ENCODE peak calls at places on chromosomes 1 and 21, in ten cellular contexts. O is CD8-positive, alpha-beta memory T cell; S is OCI-LY7; M is fibroblast of lung; P is IMR-90; E is Peyer's patch; F is cardiac muscle cell; H is adrenal gland; J is endodermal cell; W is endothelial cell of umbilical vein. L is an unnamed sample.

GRCh38 chr1:164783778-164784555 is 225.0 kb downstream of the PBX1 start:
- DNase-seq in F (no peak), W (no peak), E (no peak), P (no peak), J (no peak), M (no peak), S (no peak), H (no peak), O (no peak), L (no peak)

GRCh38 chr1:209929751-209930150 is 8.3 kb upstream of the SYT14 start:
- DNase-seq in E (no peak), W (peak; percentile 0), H (no peak), P (no peak), F (no peak), M (peak; percentile 39), J (no peak), S (no peak), O (no peak), L (no peak)

GRCh38 chr1:84847253-84848247 is 45.5 kb downstream of the LPAR3 start:
- DNase-seq in H (peak; percentile 45), J (no peak), P (peak; percentile 96), O (no peak), W (peak; percentile 80), F (peak; percentile 78), E (no peak), S (no peak), M (peak; percentile 98), L (peak; percentile 20)

GRCh38 chr1:241627453-241628329 is 12.5 kb downstream of the CHML start:
- DNase-seq in M (peak; percentile 81), O (no peak), P (peak; percentile 86), F (peak; percentile 52), H (peak; percentile 39), S (peak; percentile 81), E (no peak), W (peak; percentile 72), J (no peak), L (peak; percentile 64)

GRCh38 chr1:186059311-186059710 is 315.7 kb downstream of the TPR start:
- DNase-seq in P (peak; percentile 28), S (no peak), W (no peak), H (no peak), E (no peak), F (no peak), J (no peak), O (no peak), M (peak; percentile 13), L (no peak)

GRCh38 chr21:26842976-26843911 is 2.0 kb downstream of the ADAMTS1 start:
- DNase-seq in H (peak; percentile 88), S (no peak), M (peak; percentile 94), O (no peak), F (peak; percentile 83), W (peak; percentile 94), J (peak; percentile 92), E (peak; percentile 61), P (peak; percentile 96), L (peak; percentile 40)

GRCh38 chr1:6800728-6801127 is 15.5 kb downstream of the CAMTA1 start:
- DNase-seq in P (peak; percentile 84), H (no peak), J (no peak), W (peak; percentile 75), E (no peak), M (peak; percentile 60), O (no peak), S (no peak), F (no peak), L (peak; percentile 43)

GRCh38 chr1:205602118-205602517 is 29.7 kb downstream of the ELK4 start:
- DNase-seq in P (no peak), M (no peak), H (no peak), E (no peak), J (no peak), F (no peak), W (peak; percentile 35), O (no peak), S (no peak), L (no peak)

GRCh38 chr1:63920154-63921117 is 146.6 kb downstream of the ROR1 start:
- DNase-seq in J (no peak), M (peak; percentile 99), S (no peak), E (no peak), H (no peak), P (peak; percentile 89), O (no peak), F (peak; percentile 78), W (peak; percentile 35), L (no peak)

DNA sequence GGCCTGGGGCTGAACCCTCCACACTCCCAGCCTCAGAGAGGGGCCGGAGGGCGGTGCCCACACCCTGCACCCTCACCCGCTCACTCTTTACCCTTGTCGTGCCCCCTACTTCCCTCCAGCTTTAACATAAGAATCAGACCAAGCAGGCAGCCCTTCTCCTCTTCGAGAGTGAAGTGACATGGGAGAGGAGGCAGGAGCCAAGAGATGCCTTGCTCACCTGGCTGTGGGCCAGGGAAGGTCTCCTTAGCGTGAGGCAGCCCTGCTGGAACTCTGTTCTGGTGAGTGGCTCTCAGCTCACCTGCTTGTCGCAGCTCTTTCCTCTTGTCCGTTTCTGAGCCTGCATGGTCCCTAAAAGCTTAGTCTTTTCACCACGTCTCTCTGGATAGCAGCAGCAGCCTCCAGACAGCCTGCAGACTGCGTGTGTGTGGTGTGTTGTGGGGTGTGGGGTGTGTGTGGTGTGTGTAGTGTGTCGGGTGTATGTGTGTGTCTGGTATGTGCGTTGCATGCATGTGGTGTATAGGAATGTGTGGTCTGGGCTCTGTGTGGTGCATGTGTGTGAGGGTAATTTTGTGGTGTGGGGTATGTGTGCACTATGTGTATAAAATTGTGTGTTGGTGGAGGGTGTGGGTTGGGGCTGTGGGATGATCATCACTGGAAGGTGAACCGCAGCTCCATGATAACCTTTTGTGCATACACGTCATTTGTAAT is 86.7 kb downstream of the CCDC185 start:
- DNase-seq in O (no peak), E (no peak), H (no peak), P (no peak), M (peak; percentile 22), J (peak; percentile 73), W (no peak), F (peak; percentile 57), S (no peak), L (no peak)
- H3K4me3 ChIP-seq in O (no peak overlapping the region), E (no peak overlapping the region), H (no peak overlapping the region), P (no peak overlapping the region), M (no peak overlapping the region), J (no peak overlapping the region), W (no peak overlapping the region), F (no peak overlapping the region), S (no peak overlapping the region), L (no peak overlapping the region)

DNA sequence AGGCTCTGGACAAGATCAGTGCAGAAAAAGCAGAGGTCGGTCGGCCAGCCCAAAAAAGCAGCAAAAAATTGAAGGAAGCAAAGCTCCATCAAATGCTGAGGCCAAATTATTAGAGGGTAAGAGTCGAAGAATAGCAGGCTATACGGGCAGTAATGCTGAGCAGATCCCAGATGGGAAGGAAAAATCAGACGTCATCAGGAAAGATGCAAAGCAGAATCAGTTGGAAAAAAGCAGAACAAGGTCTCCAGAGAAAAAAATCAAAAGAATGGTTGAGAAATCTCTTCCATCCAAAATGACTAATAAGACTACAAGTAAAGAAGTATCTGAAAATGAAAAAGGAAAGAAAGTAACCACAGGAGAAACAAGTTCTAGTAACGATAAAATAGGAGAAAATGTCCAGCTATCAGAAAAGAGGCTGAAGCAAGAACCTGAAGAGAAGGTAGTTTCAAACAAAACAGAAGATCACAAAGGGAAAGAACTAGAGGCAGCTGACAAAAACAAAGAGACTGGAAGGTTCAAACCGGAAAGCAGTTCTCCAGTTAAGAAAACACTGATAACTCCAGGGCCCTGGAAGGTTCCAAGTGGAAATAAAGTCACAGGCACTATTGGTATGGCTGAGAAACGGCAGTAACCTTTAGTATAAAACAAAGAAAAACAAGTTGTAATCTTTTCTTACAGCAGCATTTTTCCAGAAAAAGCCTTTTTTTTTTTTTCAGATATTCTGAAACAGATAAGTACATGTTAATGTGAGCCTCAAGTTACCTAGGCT is 75.7 kb downstream of the PHTF1 start:
- DNase-seq in F (no peak), S (no peak), W (peak; percentile 92), J (no peak), M (no peak), P (no peak), O (no peak), E (no peak), H (no peak), L (no peak)
- H3K27ac ChIP-seq in F (peak overlapping the region; percentile 48), S (no peak overlapping the region), W (peak overlapping the region; percentile 75), J (no peak overlapping the region), M (peak overlapping the region; percentile 43), P (peak overlapping the region; percentile 44), O (no peak overlapping the region), E (peak overlapping the region; percentile 39), H (no peak overlapping the region), L (no peak overlapping the region)

DNA sequence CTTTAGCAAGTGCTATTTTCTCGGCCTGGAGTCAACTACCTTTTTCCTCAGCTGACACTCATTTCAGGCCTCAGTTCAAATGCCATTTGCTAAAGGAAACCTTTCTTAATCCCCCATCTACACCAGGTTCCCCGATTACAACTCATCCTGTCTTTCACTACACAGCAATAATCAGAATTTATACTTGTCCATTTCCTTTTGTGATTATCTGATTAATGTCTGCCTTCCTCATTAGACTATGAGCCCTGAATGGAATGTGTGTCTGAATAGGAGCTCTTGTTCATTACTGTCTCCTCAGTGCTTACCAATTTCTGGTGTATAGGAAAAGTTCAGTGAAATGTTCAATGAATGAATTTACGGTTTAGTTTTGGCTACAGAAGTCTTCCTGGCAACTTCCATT is 36.9 kb downstream of the ATP1B1 start:
- DNase-seq in S (no peak), H (no peak), E (no peak), F (no peak), P (no peak), O (no peak), W (no peak), J (no peak), M (no peak), L (peak; percentile 72)
- H3K4me3 ChIP-seq in S (no peak overlapping the region), H (no peak overlapping the region), E (no peak overlapping the region), F (no peak overlapping the region), P (no peak overlapping the region), O (no peak overlapping the region), W (no peak overlapping the region), J (no peak overlapping the region), M (no peak overlapping the region), L (no peak overlapping the region)

GRCh38 chr1:234893725-234894630 is 234.7 kb downstream of the TOMM20 start:
- DNase-seq in J (no peak), S (no peak), P (peak; percentile 80), H (peak; percentile 80), O (no peak), E (no peak), M (peak; percentile 85), F (no peak), W (peak; percentile 98), L (peak; percentile 31)
- H3K27ac ChIP-seq in J (no peak overlapping the region), S (no peak overlapping the region), P (no peak overlapping the region), H (no peak overlapping the region), O (no peak overlapping the region), E (no peak overlapping the region), M (no peak overlapping the region), F (no peak overlapping the region), W (peak overlapping the region; percentile 93), L (peak overlapping the region; percentile 34)

DNA sequence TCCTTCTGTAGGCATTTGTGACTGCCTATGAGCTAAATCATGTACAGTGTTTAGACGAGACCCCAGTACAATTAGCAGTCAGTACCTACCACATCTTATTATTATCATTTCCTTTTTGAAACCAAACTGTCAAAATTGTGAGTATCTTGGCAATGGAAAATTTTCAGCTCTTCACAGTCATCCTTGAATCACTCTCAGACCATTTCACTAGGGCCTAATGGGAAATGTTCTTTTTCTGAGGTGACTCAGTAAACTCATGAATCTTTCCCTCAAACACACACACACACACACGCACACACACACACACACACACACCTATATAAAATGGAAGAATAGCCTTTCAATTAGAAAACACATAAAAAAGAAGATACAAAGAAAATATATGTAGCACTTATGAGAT is 46.0 kb upstream of the TMPRSS15 start:
- DNase-seq in P (no peak), W (no peak), H (no peak), F (no peak), O (no peak), J (no peak), E (no peak), S (peak; percentile 35), M (no peak), L (no peak)
- H3K4me3 ChIP-seq in P (no peak overlapping the region), W (no peak overlapping the region), H (no peak overlapping the region), F (no peak overlapping the region), O (no peak overlapping the region), J (no peak overlapping the region), E (no peak overlapping the region), S (no peak overlapping the region), M (no peak overlapping the region), L (no peak overlapping the region)

L was measured in small intestine.